ENCODE peak calls at places on chromosomes 12 and 14, in ten cellular contexts. U is choroid plexus epithelial cell; D is AG20443; T is stimulated activated CD4-positive, alpha-beta T cell treated with anti-CD3 and anti-CD28 coated beads, Interleukin-4, amount 100 ng/mL, for 4 hours; Z is cardiac fibroblast; N is NCI-H69; O is Calu3; G is effector memory CD4-positive, alpha-beta T cell; Q is NCI-H2029; Y is foreskin fibroblast. A is an unnamed sample.

GRCh38 chr14:101408077-101408831 is 153.0 kb upstream of the DIO3 start:
- DNase-seq in U (peak), D (peak), T (no peak), Z (peak), N (no peak), O (no peak), G (no peak), Q (no peak), Y (peak), A (no peak)

GRCh38 chr12:68964013-68964412 is 31.0 kb upstream of the CPM start:
- DNase-seq in U (no peak), D (no peak), T (no peak), Z (no peak), N (no peak), O (no peak), G (no peak), Q (no peak), Y (no peak), A (no peak)

GRCh38 chr12:121766290-121767039 is 27.0 kb downstream of the RHOF start:
- DNase-seq in U (peak), D (no peak), T (no peak), Z (no peak), N (no peak), O (no peak), G (no peak), Q (no peak), Y (peak), A (peak)

GRCh38 chr12:122116707-122117535 is 38.4 kb downstream of the MLXIP start:
- DNase-seq in U (no peak), D (no peak), T (no peak), Z (no peak), N (no peak), O (no peak), G (no peak), Q (peak), Y (no peak), A (no peak)

GRCh38 chr12:26680724-26681455 is 152.1 kb downstream of the ITPR2 start:
- DNase-seq in U (peak), D (peak), T (no peak), Z (peak), N (peak), O (no peak), G (no peak), Q (no peak), Y (peak), A (no peak)

GRCh38 chr14:98404811-98405210 is 867.2 kb downstream of the BCL11B start:
- DNase-seq in U (no peak), D (no peak), T (no peak), Z (no peak), N (no peak), O (no peak), G (no peak), Q (no peak), Y (no peak), A (peak)

GRCh38 chr12:89707992-89708792 is 446 bp downstream of the ATP2B1 start:
- DNase-seq in U (peak), D (peak), T (peak), Z (peak), N (peak), O (peak), G (peak), Q (peak), Y (peak), A (peak)

GRCh38 chr14:94827711-94828505 is 58.0 kb upstream of the GSC start:
- DNase-seq in U (no peak), D (no peak), T (no peak), Z (no peak), N (no peak), O (no peak), G (no peak), Q (no peak), Y (no peak), A (no peak)

GRCh38 chr12:50017047-50017446 is 8.2 kb downstream of the RACGAP1 start:
- DNase-seq in U (peak), D (peak), T (no peak), Z (peak), N (no peak), O (no peak), G (no peak), Q (peak), Y (peak), A (no peak)

GRCh38 chr12:89883630-89884364 is 175.2 kb upstream of the ATP2B1 start:
- DNase-seq in U (peak), D (peak), T (no peak), Z (peak), N (peak), O (no peak), G (no peak), Q (peak), Y (peak), A (peak)

GRCh38 chr14:103581954-103582703 is 19.4 kb downstream of the COA8 start:
- DNase-seq in U (no peak), D (no peak), T (no peak), Z (no peak), N (no peak), O (no peak), G (no peak), Q (no peak), Y (no peak), A (no peak)

GRCh38 chr12:3777206-3777809 is 24.4 kb upstream of the CRACR2A start:
- DNase-seq in U (peak), D (peak), T (no peak), Z (peak), N (peak), O (peak), G (no peak), Q (peak), Y (peak), A (peak)

GRCh38 chr14:53670701-53671100 is 285.9 kb downstream of the BMP4 start:
- DNase-seq in U (peak), D (peak), T (no peak), Z (peak), N (no peak), O (no peak), G (no peak), Q (no peak), Y (peak), A (no peak)

GRCh38 chr14:90460136-90460535 is 63.3 kb downstream of the CALM1 start:
- DNase-seq in U (no peak), D (no peak), T (no peak), Z (no peak), N (no peak), O (no peak), G (no peak), Q (no peak), Y (no peak), A (no peak)

GRCh38 chr12:11840350-11840749 is 190.9 kb downstream of the ETV6 start:
- DNase-seq in U (no peak), D (no peak), T (no peak), Z (peak), N (peak), O (no peak), G (no peak), Q (peak), Y (no peak), A (no peak)

GRCh38 chr12:95146767-95147166 is 70.5 kb downstream of the FGD6 start:
- DNase-seq in U (peak), D (no peak), T (no peak), Z (no peak), N (peak), O (no peak), G (no peak), Q (no peak), Y (no peak), A (peak)

GRCh38 chr14:21978184-21978998 is 304.8 kb upstream of the OR4E1 start:
- DNase-seq in U (peak), D (no peak), T (peak), Z (peak), N (peak), O (peak), G (peak), Q (no peak), Y (no peak), A (peak)

GRCh38 chr14:93548102-93548843 is 117.5 kb downstream of the UNC79 start:
- DNase-seq in U (no peak), D (no peak), T (no peak), Z (no peak), N (no peak), O (no peak), G (no peak), Q (no peak), Y (no peak), A (no peak)

GRCh38 chr12:125143491-125143890 is 78.3 kb downstream of the AACS start:
- DNase-seq in U (peak), D (peak), T (no peak), Z (peak), N (no peak), O (no peak), G (no peak), Q (peak), Y (peak), A (no peak)

GRCh38 chr14:31414190-31414833 is 6.0 kb downstream of the HEATR5A start:
- DNase-seq in U (peak), D (no peak), T (no peak), Z (no peak), N (no peak), O (no peak), G (no peak), Q (no peak), Y (peak), A (no peak)

GRCh38 chr12:121172145-121172544 is 37.8 kb upstream of the P2RX4 start:
- DNase-seq in U (no peak), D (no peak), T (no peak), Z (no peak), N (no peak), O (no peak), G (no peak), Q (no peak), Y (no peak), A (no peak)

GRCh38 chr12:113184098-113184899 is 979 bp downstream of the DDX54 start:
- DNase-seq in U (no peak), D (no peak), T (peak), Z (no peak), N (no peak), O (no peak), G (no peak), Q (peak), Y (no peak), A (peak)

GRCh38 chr12:75814856-75815754 is 216.5 kb downstream of the PHLDA1 start:
- DNase-seq in U (peak), D (peak), T (peak), Z (peak), N (no peak), O (peak), G (peak), Q (no peak), Y (peak), A (peak)

GRCh38 chr14:53032161-53032803 is 81.4 kb upstream of the FERMT2 start:
- DNase-seq in U (peak), D (peak), T (no peak), Z (peak), N (no peak), O (peak), G (no peak), Q (no peak), Y (peak), A (no peak)

GRCh38 chr14:92315050-92315785 is 7.7 kb upstream of the SLC24A4 start:
- DNase-seq in U (no peak), D (no peak), T (no peak), Z (no peak), N (no peak), O (no peak), G (no peak), Q (no peak), Y (no peak), A (no peak)

GRCh38 chr12:132847363-132848356 is 19.0 kb upstream of the GOLGA3 start:
- DNase-seq in U (no peak), D (no peak), T (no peak), Z (no peak), N (no peak), O (no peak), G (no peak), Q (no peak), Y (no peak), A (no peak)

GRCh38 chr14:37650356-37651037 is 55.1 kb downstream of the TTC6 start:
- DNase-seq in U (peak), D (no peak), T (no peak), Z (no peak), N (peak), O (no peak), G (no peak), Q (peak), Y (no peak), A (no peak)

GRCh38 chr14:101082436-101083384 is 179.2 kb upstream of the RTL1 start:
- DNase-seq in U (no peak), D (peak), T (no peak), Z (no peak), N (no peak), O (no peak), G (no peak), Q (no peak), Y (no peak), A (no peak)

GRCh38 chr12:9869307-9870161 is at the start of gene CLEC2B:
- DNase-seq in U (peak), D (peak), T (peak), Z (peak), N (no peak), O (no peak), G (no peak), Q (no peak), Y (peak), A (no peak)